ENCODE peak calls at places on chromosomes 6 and 20, in six cellular contexts. I, X, A, O, N and V are unnamed samples.

GRCh38 chr20:15236812-15237211 is 899.4 kb upstream of the FLRT3 start:
- DNase-seq in I (peak), X (peak), A (no peak), N (peak), O (no peak), V (peak)

GRCh38 chr20:10719740-10720380 is 46.1 kb upstream of the JAG1 start:
- DNase-seq in O (no peak), X (no peak), I (no peak), A (no peak), N (no peak), V (no peak)

GRCh38 chr6:45376310-45377040 is 1.3 kb downstream of the SUPT3H start:
- DNase-seq in X (peak), I (no peak), N (no peak), A (no peak), O (no peak), V (no peak)

GRCh38 chr20:63357921-63358905 is 2.9 kb downstream of the CHRNA4 start:
- DNase-seq in A (no peak), N (no peak), X (no peak), O (no peak), I (no peak), V (no peak)

GRCh38 chr20:19265646-19266374 is 53.4 kb downstream of the SLC24A3 start:
- DNase-seq in X (no peak), N (peak), A (no peak), I (no peak), O (no peak), V (peak)

GRCh38 chr20:51888186-51888790 is 86.0 kb upstream of the SALL4 start:
- DNase-seq in A (no peak), O (no peak), N (peak), X (no peak), I (no peak), V (no peak)

GRCh38 chr6:155014715-155015300 is 19.7 kb downstream of the TIAM2 start:
- DNase-seq in O (no peak), A (no peak), I (no peak), N (no peak), X (peak), V (no peak)

GRCh38 chr6:18203786-18204185 is 48.6 kb downstream of the KDM1B start:
- DNase-seq in X (no peak), A (no peak), O (no peak), N (peak), I (no peak), V (no peak)

GRCh38 chr6:111737065-111737521 is 131.4 kb upstream of the TRAF3IP2 start:
- DNase-seq in A (no peak), X (peak), N (no peak), I (no peak), O (no peak), V (no peak)

GRCh38 chr6:166435574-166435973 is 52.8 kb upstream of the MPC1 start:
- DNase-seq in N (no peak), A (no peak), I (peak), X (no peak), O (no peak), V (peak)

GRCh38 chr20:53655909-53656652 is 62.4 kb upstream of the ZNF217 start:
- DNase-seq in A (no peak), X (peak), I (no peak), N (no peak), O (no peak), V (no peak)

GRCh38 chr6:148085651-148086321 is 256.9 kb upstream of the SASH1 start:
- DNase-seq in X (no peak), I (no peak), A (no peak), O (no peak), N (no peak), V (no peak)

GRCh38 chr6:1657116-1657776 is 47.5 kb downstream of the FOXC1 start:
- DNase-seq in O (peak), N (no peak), A (no peak), X (no peak), I (no peak), V (no peak)

GRCh38 chr20:46371656-46372055 is 34.8 kb downstream of the ELMO2 start:
- DNase-seq in I (no peak), A (no peak), O (no peak), N (no peak), X (no peak), V (no peak)

GRCh38 chr20:60250251-60250650 is 292.0 kb downstream of the CDH26 start:
- DNase-seq in I (no peak), X (peak), O (no peak), A (no peak), N (no peak), V (no peak)

GRCh38 chr20:22418738-22419137 is 165.6 kb downstream of the FOXA2 start:
- DNase-seq in N (no peak), O (no peak), A (no peak), X (no peak), I (no peak), V (no peak)

GRCh38 chr6:75824160-75824559 is 75.1 kb downstream of the MYO6 start:
- DNase-seq in I (no peak), N (no peak), A (no peak), X (no peak), O (no peak), V (no peak)

GRCh38 chr6:63785006-63785405 is 149.4 kb downstream of the PHF3 start:
- DNase-seq in N (no peak), O (no peak), A (no peak), X (peak), I (no peak), V (no peak)

GRCh38 chr6:26172496-26172958 is 85.3 kb downstream of the HFE start:
- DNase-seq in I (peak), O (no peak), N (no peak), A (no peak), X (no peak), V (peak)

GRCh38 chr6:53974941-53975340 is 136.3 kb upstream of the MLIP start:
- DNase-seq in I (no peak), X (no peak), N (no peak), A (no peak), O (no peak), V (no peak)

GRCh38 chr6:29924731-29925130 is 17.6 kb upstream of the HLA-A start:
- DNase-seq in I (no peak), O (no peak), X (peak), N (no peak), A (no peak), V (no peak)

GRCh38 chr20:16054917-16055316 is 518.3 kb downstream of the KIF16B start:
- DNase-seq in N (no peak), I (no peak), A (no peak), X (no peak), O (no peak), V (no peak)

GRCh38 chr6:111207141-111207858 is 120.0 kb downstream of the SLC16A10 start:
- DNase-seq in I (no peak), A (no peak), O (no peak), X (peak), N (no peak), V (no peak)

GRCh38 chr6:74268821-74269600 is 573.0 kb downstream of the CD109 start:
- DNase-seq in I (no peak), X (no peak), N (no peak), O (no peak), A (no peak), V (no peak)

GRCh38 chr20:32777177-32777956 is 15.2 kb downstream of the DNMT3B start:
- DNase-seq in A (no peak), X (no peak), I (no peak), O (no peak), N (no peak), V (no peak)

GRCh38 chr6:30730611-30731435 is 10.7 kb downstream of the TUBB start:
- DNase-seq in X (peak), O (no peak), A (no peak), N (peak), I (peak), V (peak)

GRCh38 chr6:107646176-107646575 is 156.3 kb downstream of the SOBP start:
- DNase-seq in O (no peak), I (no peak), X (no peak), N (no peak), A (no peak), V (no peak)

GRCh38 chr6:161918154-161918553 is 644.3 kb upstream of the AGPAT4 start:
- DNase-seq in N (no peak), I (no peak), O (no peak), A (no peak), X (peak), V (no peak)

GRCh38 chr6:161919711-161920110 is 645.9 kb upstream of the AGPAT4 start:
- DNase-seq in I (no peak), N (no peak), X (peak), A (no peak), O (no peak), V (no peak)

GRCh38 chr6:161915456-161915964 is 641.6 kb upstream of the AGPAT4 start:
- DNase-seq in A (no peak), O (no peak), N (no peak), X (no peak), I (no peak), V (no peak)

GRCh38 chr6:161918608-161919205 is 644.8 kb upstream of the AGPAT4 start:
- DNase-seq in A (no peak), I (no peak), X (no peak), O (no peak), N (no peak), V (no peak)

GRCh38 chr6:161917645-161918044 is 643.8 kb upstream of the AGPAT4 start:
- DNase-seq in I (no peak), O (no peak), A (no peak), N (no peak), X (no peak), V (no peak)
- H3K4me3 ChIP-seq in I (no peak), O (no peak), A (no peak), N (no peak), X (no peak), V (no peak)

GRCh38 chr6:3355358-3356055 is 96.8 kb downstream of the PSMG4 start:
- DNase-seq in N (peak), I (peak), O (no peak), X (no peak), A (no peak), V (no peak)
- H3K4me3 ChIP-seq in N (no peak), I (peak), O (no peak), X (no peak), A (peak), V (peak)

GRCh38 chr6:40489798-40490197 is 97.4 kb downstream of the LRFN2 start:
- DNase-seq in X (no peak), N (no peak), I (no peak), O (no peak), A (no peak), V (no peak)
- H3K4me3 ChIP-seq in X (no peak), N (no peak), I (no peak), O (no peak), A (no peak), V (no peak)

DNA sequence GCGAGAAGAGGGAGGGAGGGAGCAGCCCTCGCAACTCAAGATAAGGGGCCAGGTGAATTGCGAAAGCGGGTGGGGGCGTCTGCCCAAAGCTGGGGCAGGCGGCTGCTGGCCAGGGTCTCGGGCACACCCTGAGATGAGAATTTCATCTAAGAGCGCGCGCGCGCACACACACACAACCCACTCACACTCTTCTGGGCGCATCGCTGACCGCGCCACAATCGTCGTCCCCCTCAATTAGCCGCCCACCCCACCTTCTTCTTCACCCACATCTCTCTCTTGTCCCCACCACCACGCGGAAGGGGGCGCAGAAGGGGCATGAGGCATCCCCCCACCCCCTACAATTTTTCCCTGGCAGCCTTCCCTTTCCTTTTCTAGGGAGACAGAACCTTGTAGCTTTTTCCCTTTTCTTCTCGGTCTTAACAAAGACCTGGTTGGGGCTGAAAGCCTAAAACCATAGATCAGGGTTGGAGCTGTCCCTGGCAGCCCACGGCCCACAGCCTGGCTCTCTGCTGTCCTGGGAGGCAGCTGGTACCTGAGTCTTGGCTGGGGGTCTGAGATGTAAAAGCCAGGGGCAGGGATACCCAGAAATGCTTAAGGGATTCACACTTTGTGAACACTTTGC is 737 bp upstream of the PTPRT start:
- DNase-seq in N (peak), O (no peak), X (no peak), I (no peak), A (no peak), V (no peak)
- H3K4me3 ChIP-seq in N (peak), O (no peak), X (no peak), I (no peak), A (no peak), V (no peak)